ENCODE peak calls at places on chromosomes 7 and 10, in five cellular contexts. Y is iris pigment epithelial cell, L is NCI-H1092, K is AG09319, O is NCI-H1105 treated with DMSO at 0.1 percent for 48 hours. J is an unnamed sample.

GRCh38 chr7:38699481-38699880 is 68.3 kb upstream of the AMPH start:
- DNase-seq in Y (peak), L (no peak), K (peak), O (no peak), J (no peak)

GRCh38 chr7:117834983-117835664 is 38.1 kb downstream of the CTTNBP2 start:
- DNase-seq in Y (no peak), L (peak), K (no peak), O (peak), J (no peak)

GRCh38 chr7:101630591-101630990 is 1.5 kb upstream of the MYL10 start:
- DNase-seq in Y (peak), L (no peak), K (no peak), O (no peak), J (no peak)

GRCh38 chr10:4319870-4320367 is 506.1 kb upstream of the AKR1E2 start:
- DNase-seq in Y (no peak), L (no peak), K (no peak), O (no peak), J (no peak)

GRCh38 chr7:20229652-20230500 is 12.7 kb upstream of the MACC1 start:
- DNase-seq in Y (peak), L (no peak), K (no peak), O (no peak), J (no peak)

GRCh38 chr7:48009257-48009656 is 19.6 kb downstream of the SUN3 start:
- DNase-seq in Y (no peak), L (no peak), K (no peak), O (no peak), J (no peak)

GRCh38 chr10:22978287-22978686 is 50.4 kb downstream of the ARMC3 start:
- DNase-seq in Y (no peak), L (no peak), K (no peak), O (no peak), J (no peak)

GRCh38 chr10:4673279-4674040 is 152.5 kb upstream of the AKR1E2 start:
- DNase-seq in Y (no peak), L (no peak), K (no peak), O (no peak), J (no peak)

GRCh38 chr7:2701832-2702593 is 14.0 kb downstream of the AMZ1 start:
- DNase-seq in Y (no peak), L (no peak), K (no peak), O (no peak), J (no peak)

GRCh38 chr10:46106410-46107255 is 60.6 kb upstream of the MSMB start:
- DNase-seq in Y (peak), L (peak), K (peak), O (peak), J (peak)

GRCh38 chr7:150814328-150815001 is 13.9 kb downstream of the TMEM176A start:
- DNase-seq in Y (no peak), L (no peak), K (no peak), O (no peak), J (no peak)

GRCh38 chr10:46226232-46226631 is 60.6 kb upstream of the ANTXRL start:
- DNase-seq in Y (no peak), L (no peak), K (no peak), O (no peak), J (no peak)

GRCh38 chr10:7507887-7508726 is 97.3 kb upstream of the SFMBT2 start:
- DNase-seq in Y (no peak), L (no peak), K (no peak), O (no peak), J (no peak)

GRCh38 chr10:90945496-90946070 is 24.7 kb upstream of the ANKRD1 start:
- DNase-seq in Y (no peak), L (no peak), K (no peak), O (no peak), J (no peak)

GRCh38 chr10:98388086-98388655 is 26.8 kb downstream of the PYROXD2 start:
- DNase-seq in Y (no peak), L (no peak), K (no peak), O (no peak), J (no peak)

GRCh38 chr7:34157137-34157536 is 251.8 kb downstream of the BMPER start:
- DNase-seq in Y (no peak), L (no peak), K (no peak), O (no peak), J (no peak)

GRCh38 chr10:78165617-78166016 is 132.0 kb downstream of the RPS24 start:
- DNase-seq in Y (no peak), L (peak), K (no peak), O (peak), J (peak)

GRCh38 chr10:3651969-3652653 is 132.9 kb downstream of the KLF6 start:
- DNase-seq in Y (no peak), L (no peak), K (no peak), O (no peak), J (no peak)

GRCh38 chr10:17645591-17646345 is 1.8 kb downstream of the STAM start:
- DNase-seq in Y (peak), L (no peak), K (no peak), O (no peak), J (no peak)

GRCh38 chr7:10956528-10956927 is 17.1 kb upstream of the PHF14 start:
- DNase-seq in Y (no peak), L (no peak), K (no peak), O (no peak), J (no peak)

GRCh38 chr10:49274886-49275285 is 24.1 kb upstream of the C10orf71 start:
- DNase-seq in Y (no peak), L (no peak), K (no peak), O (no peak), J (no peak)

GRCh38 chr7:744854-745430 is 17.9 kb upstream of the PRKAR1B start:
- DNase-seq in Y (no peak), L (no peak), K (no peak), O (no peak), J (no peak)

GRCh38 chr7:112298543-112299100 is 92.1 kb downstream of the ZNF277 start:
- DNase-seq in Y (no peak), L (no peak), K (no peak), O (no peak), J (no peak)

J was measured in NCI-H1694 treated with DMSO at 0.1 percent for 48 hours.